ENCODE peak calls at places on chromosomes 1 and 21, in eight cellular contexts. D is aorta, F is B cell, M is DND-41, P is thoracic aorta, E is T-helper 1 cell, C is endothelial cell, H is kidney glomerular epithelial cell. Q is an unnamed sample.
A peak's percentile ranks its signal among the peaks of the same experiment; 100 is the strongest.

GRCh38 chr1:57337623-57338022 is 86.2 kb downstream of the DAB1 start:
- DNase-seq in C (no peak), E (no peak), H (no peak), P (no peak), D (no peak), M (no peak), F (no peak), Q (no peak)

GRCh38 chr21:36640260-36641244 is 58.4 kb upstream of the SIM2 start:
- DNase-seq in H (no peak), E (no peak), D (no peak), F (no peak), M (no peak), C (no peak), P (no peak), Q (no peak)

GRCh38 chr1:18464665-18465050 is 16.1 kb upstream of the KLHDC7A start:
- DNase-seq in C (no peak), H (no peak), F (no peak), M (no peak), P (no peak), D (peak; percentile 47), E (no peak), Q (no peak)

GRCh38 chr1:247338723-247339270 is 7.1 kb upstream of the ZNF496 start:
- DNase-seq in F (no peak), P (no peak), H (no peak), C (no peak), E (no peak), M (no peak), D (no peak), Q (no peak)

GRCh38 chr1:227728059-227728891 is 6.8 kb downstream of the JMJD4 start:
- DNase-seq in P (peak; percentile 53), M (peak; percentile 78), E (peak; percentile 68), C (peak; percentile 58), D (peak; percentile 92), H (peak; percentile 73), F (peak; percentile 90), Q (peak; percentile 92)

GRCh38 chr1:197604327-197604726 is 171.0 kb downstream of the DENND1B start:
- DNase-seq in P (no peak), M (no peak), F (no peak), H (no peak), D (no peak), C (no peak), E (no peak), Q (no peak)

GRCh38 chr1:115116511-115116910 is 27.2 kb upstream of the TSPAN2 start:
- DNase-seq in C (no peak), F (no peak), D (no peak), P (no peak), E (no peak), H (no peak), M (no peak), Q (no peak)

GRCh38 chr1:181784039-181784683 is 277.4 kb downstream of the ZNF648 start:
- DNase-seq in E (no peak), H (no peak), P (no peak), F (no peak), M (no peak), D (no peak), C (no peak), Q (no peak)

GRCh38 chr1:72601035-72601674 is 318.8 kb upstream of the NEGR1 start:
- DNase-seq in C (no peak), H (no peak), D (no peak), F (no peak), E (no peak), P (no peak), M (no peak), Q (no peak)

GRCh38 chr1:184052194-184052559 is 647 bp downstream of the TSEN15 start:
- DNase-seq in F (no peak), M (no peak), P (no peak), C (no peak), H (no peak), E (no peak), D (no peak), Q (no peak)

GRCh38 chr1:7185721-7186120 is 400.5 kb downstream of the CAMTA1 start:
- DNase-seq in P (no peak), F (no peak), E (no peak), M (no peak), C (no peak), H (no peak), D (no peak), Q (no peak)

GRCh38 chr21:38229260-38229877 is 27.4 kb upstream of the KCNJ15 start:
- DNase-seq in P (no peak), C (no peak), D (no peak), H (no peak), M (peak; percentile 5), E (no peak), F (no peak), Q (no peak)

GRCh38 chr1:4755301-4756183 is 101.1 kb downstream of the AJAP1 start:
- DNase-seq in P (no peak), E (no peak), H (no peak), M (no peak), D (no peak), C (no peak), F (no peak), Q (no peak)

GRCh38 chr1:212797681-212798080 is 6.0 kb downstream of the TATDN3 start:
- DNase-seq in M (no peak), C (no peak), F (no peak), H (no peak), E (no peak), D (no peak), P (no peak), Q (no peak)

GRCh38 chr1:108000620-108001105 is 35.7 kb upstream of the VAV3 start:
- DNase-seq in C (no peak), M (no peak), D (no peak), E (no peak), H (peak; percentile 84), F (no peak), P (no peak), Q (no peak)

GRCh38 chr1:161844696-161845095 is 78.6 kb downstream of the ATF6 start:
- DNase-seq in C (no peak), H (no peak), D (no peak), P (no peak), F (no peak), M (no peak), E (no peak), Q (no peak)

GRCh38 chr1:38179423-38179822 is 132.8 kb upstream of the POU3F1 start:
- DNase-seq in F (no peak), H (no peak), D (no peak), M (no peak), P (no peak), E (no peak), C (no peak), Q (no peak)

GRCh38 chr1:211281322-211282022 is 22.3 kb downstream of the RCOR3 start:
- DNase-seq in F (no peak), D (no peak), C (no peak), M (no peak), H (peak; percentile 55), E (no peak), P (no peak), Q (no peak)

GRCh38 chr1:13828454-13829151 is 128.6 kb downstream of the PRDM2 start:
- DNase-seq in F (peak; percentile 49), C (peak; percentile 62), M (peak; percentile 23), E (peak; percentile 24), H (no peak), P (no peak), D (no peak), Q (peak; percentile 85)

GRCh38 chr1:115454835-115455511 is 116.9 kb upstream of the NGF start:
- DNase-seq in E (no peak), D (no peak), C (no peak), M (no peak), P (no peak), H (no peak), F (no peak), Q (no peak)

GRCh38 chr1:154342836-154343472 is 17.6 kb downstream of the ATP8B2 start:
- DNase-seq in D (peak; percentile 78), M (no peak), C (no peak), E (peak; percentile 82), H (no peak), F (peak; percentile 10), P (no peak), Q (peak; percentile 72)

GRCh38 chr1:29197590-29197924 is 15.9 kb upstream of the SRSF4 start:
- DNase-seq in M (peak; percentile 35), H (no peak), D (no peak), P (no peak), F (peak; percentile 43), E (peak; percentile 61), C (peak; percentile 27), Q (no peak)

GRCh38 chr1:185453496-185454192 is 136.6 kb upstream of the IVNS1ABP start:
- DNase-seq in F (no peak), C (no peak), D (no peak), H (no peak), M (no peak), E (no peak), P (no peak), Q (no peak)

GRCh38 chr1:49060766-49061165 is 284.1 kb upstream of the BEND5 start:
- DNase-seq in H (peak; percentile 13), C (no peak), D (no peak), E (no peak), M (no peak), P (no peak), F (no peak), Q (no peak)

GRCh38 chr21:45634511-45635183 is 8.9 kb upstream of the PCBP3 start:
- DNase-seq in E (no peak), M (no peak), H (no peak), P (no peak), F (peak; percentile 32), C (no peak), D (peak; percentile 73), Q (no peak)

GRCh38 chr1:58781541-58782307 is 2.1 kb downstream of the JUN start:
- DNase-seq in D (peak; percentile 91), F (peak; percentile 44), E (peak; percentile 61), H (peak; percentile 42), C (peak; percentile 58), M (peak; percentile 64), P (no peak), Q (peak; percentile 84)

GRCh38 chr1:147167361-147167760 is 4.9 kb downstream of the PRKAB2 start:
- DNase-seq in M (no peak), E (no peak), C (no peak), H (peak; percentile 94), P (no peak), F (no peak), D (no peak), Q (no peak)

GRCh38 chr21:42236693-42237092 is 17.8 kb downstream of the ABCG1 start:
- DNase-seq in C (no peak), M (no peak), E (peak; percentile 75), D (no peak), H (no peak), P (no peak), F (no peak), Q (no peak)

GRCh38 chr1:112710586-112710985 is 3.7 kb upstream of the RHOC start:
- DNase-seq in M (no peak), P (no peak), D (no peak), F (no peak), H (no peak), C (no peak), E (no peak), Q (no peak)

GRCh38 chr1:228076796-228077430 is 5.6 kb upstream of the ARF1 start:
- DNase-seq in E (no peak), D (peak; percentile 74), H (no peak), C (no peak), M (no peak), F (no peak), P (no peak), Q (peak; percentile 51)

GRCh38 chr1:108082006-108082405 is 117.0 kb upstream of the VAV3 start:
- DNase-seq in E (no peak), P (no peak), C (no peak), D (no peak), F (no peak), M (no peak), H (no peak), Q (no peak)

GRCh38 chr1:205783904-205784303 is 8.6 kb upstream of the RAB29 start:
- DNase-seq in F (no peak), C (no peak), P (peak; percentile 49), D (peak; percentile 81), H (peak; percentile 84), M (no peak), E (no peak), Q (no peak)

GRCh38 chr1:22224091-22224490 is 81.2 kb upstream of the WNT4 start:
- DNase-seq in D (peak; percentile 22), F (no peak), E (no peak), M (no peak), H (no peak), P (no peak), C (no peak), Q (peak; percentile 29)

GRCh38 chr21:33661146-33661545 is 18.8 kb downstream of the ITSN1 start:
- DNase-seq in E (no peak), P (no peak), F (no peak), C (no peak), H (no peak), M (no peak), D (no peak), Q (no peak)

Q was measured in upper lobe of right lung.